ENCODE peak calls at places on chromosomes 12 and 14, in four cellular contexts. O is pancreas, R is psoas muscle, I is AG04449. J is an unnamed sample.

GRCh38 chr12:62581288-62582064 is 114.8 kb downstream of the MON2 start:
- DNase-seq in O (no peak), R (no peak), I (no peak), J (peak; percentile 58)

GRCh38 chr12:104863549-104863948 is 94.5 kb downstream of the SLC41A2 start:
- DNase-seq in O (no peak), R (no peak), I (no peak), J (peak; percentile 17)

GRCh38 chr14:99516156-99517045 is 35.2 kb downstream of the CCNK start:
- DNase-seq in O (peak; percentile 58), R (no peak), I (no peak), J (no peak)

GRCh38 chr12:57133916-57134315 is 5.6 kb downstream of the LRP1 start:
- DNase-seq in O (no peak), R (peak; percentile 46), I (no peak), J (no peak)

GRCh38 chr14:103189481-103190470 is 66.5 kb downstream of the TNFAIP2 start:
- DNase-seq in O (no peak), R (no peak), I (no peak), J (no peak)

GRCh38 chr12:103924761-103925641 is 5.2 kb upstream of the HSP90B1 start:
- DNase-seq in O (no peak), R (no peak), I (peak; percentile 36), J (peak; percentile 80)

GRCh38 chr14:68896132-68896531 is 83.0 kb downstream of the ACTN1 start:
- DNase-seq in O (no peak), R (no peak), I (no peak), J (no peak)

GRCh38 chr14:59337151-59337611 is 128.0 kb downstream of the GPR135 start:
- DNase-seq in O (no peak), R (peak; percentile 75), I (no peak), J (peak; percentile 63)

GRCh38 chr14:50768693-50769092 is 62.3 kb downstream of the NIN start:
- DNase-seq in O (no peak), R (no peak), I (no peak), J (no peak)

GRCh38 chr14:99816217-99816616 is 23.0 kb downstream of the EML1 start:
- DNase-seq in O (no peak), R (no peak), I (no peak), J (no peak)

GRCh38 chr14:102510616-102511520 is 1.3 kb upstream of the ANKRD9 start:
- DNase-seq in O (no peak), R (no peak), I (no peak), J (peak; percentile 39)

GRCh38 chr12:106149096-106149784 is 10.5 kb upstream of the NUAK1 start:
- DNase-seq in O (no peak), R (no peak), I (no peak), J (peak; percentile 57)

GRCh38 chr14:36068777-36069534 is 107.6 kb downstream of the PTCSC3 start:
- DNase-seq in O (no peak), R (no peak), I (peak; percentile 54), J (peak; percentile 61)

GRCh38 chr12:56084958-56085543 is 5.1 kb downstream of the ERBB3 start:
- DNase-seq in O (no peak), R (no peak), I (no peak), J (peak; percentile 45)

GRCh38 chr12:49274396-49275069 is 9.7 kb downstream of the TUBA1C start:
- DNase-seq in O (no peak), R (no peak), I (no peak), J (no peak)

GRCh38 chr14:73227812-73228781 is 9.2 kb upstream of the PAPLN start:
- DNase-seq in O (no peak), R (peak; percentile 68), I (peak; percentile 33), J (peak; percentile 82)

GRCh38 chr14:80095623-80096022 is 115.7 kb downstream of the DIO2 start:
- DNase-seq in O (no peak), R (no peak), I (peak; percentile 96), J (peak; percentile 3)

GRCh38 chr12:75289678-75290200 is 40.4 kb downstream of the CAPS2 start:
- DNase-seq in O (no peak), R (no peak), I (no peak), J (peak; percentile 46)

GRCh38 chr12:43306066-43306465 is 245.9 kb downstream of the ADAMTS20 start:
- DNase-seq in O (no peak), R (peak; percentile 45), I (peak; percentile 89), J (peak; percentile 98)

GRCh38 chr12:52847335-52848102 is 1.3 kb downstream of the KRT78 start:
- DNase-seq in O (no peak), R (no peak), I (no peak), J (peak; percentile 71)

GRCh38 chr14:31207746-31208545 is at the start of gene HECTD1:
- DNase-seq in O (peak; percentile 95), R (peak; percentile 92), I (peak; percentile 56), J (peak; percentile 76)

GRCh38 chr12:124217508-124217981 is 77.3 kb upstream of the RFLNA start:
- DNase-seq in O (no peak), R (no peak), I (no peak), J (peak; percentile 8)

GRCh38 chr14:93035917-93036651 is 79.6 kb downstream of the ITPK1 start:
- DNase-seq in O (no peak), R (peak; percentile 33), I (no peak), J (peak; percentile 36)

GRCh38 chr12:32885831-32886230 is 10.7 kb downstream of the PKP2 start:
- DNase-seq in O (no peak), R (no peak), I (no peak), J (no peak)

GRCh38 chr12:59459966-59460365 is 135.9 kb upstream of the SLC16A7 start:
- DNase-seq in O (no peak), R (no peak), I (no peak), J (peak; percentile 36)

GRCh38 chr14:76937181-76938091 is 91.1 kb downstream of the IRF2BPL start:
- DNase-seq in O (no peak), R (peak; percentile 57), I (no peak), J (peak; percentile 59)

GRCh38 chr14:100857923-100858837 is 32.3 kb downstream of the MEG3 start:
- DNase-seq in O (peak; percentile 34), R (no peak), I (no peak), J (no peak)

GRCh38 chr12:67827820-67828383 is 161.3 kb upstream of the IFNG-AS1 start:
- DNase-seq in O (no peak), R (peak; percentile 20), I (peak; percentile 97), J (peak; percentile 97)

GRCh38 chr14:61221906-61222305 is 59.2 kb downstream of the TMEM30B start:
- DNase-seq in O (no peak), R (no peak), I (no peak), J (peak; percentile 45)

GRCh38 chr12:47752121-47752520 is 6.6 kb downstream of the RAPGEF3 start:
- DNase-seq in O (no peak), R (no peak), I (no peak), J (no peak)

GRCh38 chr14:89953602-89954001 is 928 bp downstream of the EFCAB11 start:
- DNase-seq in O (no peak), R (no peak), I (no peak), J (no peak)

DNA sequence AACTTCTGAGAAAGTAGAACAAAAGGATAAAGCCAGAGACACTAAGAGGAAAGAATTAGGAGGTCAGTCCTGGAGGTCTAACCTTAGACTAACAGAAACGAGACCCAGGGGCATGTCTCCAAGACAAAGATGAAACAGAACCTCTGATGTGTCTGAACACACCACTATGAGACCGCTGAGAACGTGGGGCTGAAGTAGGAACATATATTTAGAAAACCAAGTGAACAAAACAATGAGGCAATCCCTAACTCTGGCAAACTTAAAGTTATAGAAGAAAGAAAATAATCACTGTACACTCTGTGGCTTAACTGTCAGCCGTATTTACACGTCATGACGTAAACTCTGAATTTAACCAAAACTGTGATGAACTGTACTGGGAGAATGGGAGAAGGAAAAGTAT is 17.9 kb downstream of the KCTD10 start:
- DNase-seq in O (no peak), R (no peak), I (no peak), J (no peak)
- H3K4me3 ChIP-seq in O (no peak overlapping the region), R (no peak overlapping the region), I (no peak overlapping the region), J (no peak overlapping the region)

DNA sequence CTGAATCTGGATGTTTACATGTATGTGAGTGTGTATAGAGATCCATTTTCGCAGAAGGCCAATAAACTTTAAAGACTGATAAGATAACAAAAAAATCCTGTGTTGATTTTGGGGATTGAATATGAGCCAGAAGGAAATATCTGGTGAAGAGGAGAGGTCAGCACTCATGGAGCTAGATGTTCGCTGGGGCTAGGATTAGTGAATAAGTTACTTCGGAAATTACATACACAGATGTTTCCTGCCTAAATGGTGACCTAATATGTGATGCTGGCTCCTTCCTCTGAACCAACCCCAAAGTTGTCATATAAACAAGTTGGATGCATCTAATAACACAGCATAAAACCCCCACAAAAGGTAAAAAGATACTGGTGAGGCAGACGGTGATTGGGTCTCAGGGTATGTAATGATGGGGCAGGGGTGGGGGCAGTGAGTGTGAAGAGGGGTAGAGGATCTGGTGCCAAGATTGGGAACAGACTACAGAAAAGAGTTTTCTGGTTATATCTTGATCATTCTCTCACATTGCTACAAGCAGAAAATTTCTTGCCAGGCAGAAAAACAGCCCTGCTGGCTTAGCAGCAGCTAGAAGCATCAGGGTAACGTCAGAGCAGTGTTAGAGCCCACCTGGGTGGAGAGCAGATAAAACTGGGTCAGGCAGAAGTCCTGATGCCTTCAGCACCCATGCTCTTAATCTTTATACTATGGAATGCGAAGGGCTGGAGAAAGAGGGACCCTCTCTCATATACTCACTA is 140.4 kb upstream of the GZMB start:
- DNase-seq in O (no peak), R (no peak), I (no peak), J (no peak)
- H3K4me3 ChIP-seq in O (no peak overlapping the region), R (no peak overlapping the region), I (no peak overlapping the region), J (no peak overlapping the region)

GRCh38 chr12:69476276-69477017 is 6.3 kb downstream of the FRS2 start:
- DNase-seq in O (no peak), R (no peak), I (no peak), J (no peak)

GRCh38 chr12:69479675-69480074 is 9.5 kb downstream of the FRS2 start:
- DNase-seq in O (no peak), R (no peak), I (no peak), J (no peak)

GRCh38 chr12:69473229-69473628 is 3.0 kb downstream of the FRS2 start:
- DNase-seq in O (no peak), R (no peak), I (no peak), J (no peak)

GRCh38 chr12:69471667-69472385 is 1.6 kb downstream of the FRS2 start:
- DNase-seq in O (no peak), R (no peak), I (no peak), J (no peak)

GRCh38 chr12:69475237-69475984 is 5.2 kb downstream of the FRS2 start:
- DNase-seq in O (no peak), R (no peak), I (no peak), J (no peak)
- H3K4me3 ChIP-seq in O (no peak overlapping the region), R (peak overlapping the region; percentile 45), I (no peak overlapping the region), J (no peak overlapping the region)

DNA sequence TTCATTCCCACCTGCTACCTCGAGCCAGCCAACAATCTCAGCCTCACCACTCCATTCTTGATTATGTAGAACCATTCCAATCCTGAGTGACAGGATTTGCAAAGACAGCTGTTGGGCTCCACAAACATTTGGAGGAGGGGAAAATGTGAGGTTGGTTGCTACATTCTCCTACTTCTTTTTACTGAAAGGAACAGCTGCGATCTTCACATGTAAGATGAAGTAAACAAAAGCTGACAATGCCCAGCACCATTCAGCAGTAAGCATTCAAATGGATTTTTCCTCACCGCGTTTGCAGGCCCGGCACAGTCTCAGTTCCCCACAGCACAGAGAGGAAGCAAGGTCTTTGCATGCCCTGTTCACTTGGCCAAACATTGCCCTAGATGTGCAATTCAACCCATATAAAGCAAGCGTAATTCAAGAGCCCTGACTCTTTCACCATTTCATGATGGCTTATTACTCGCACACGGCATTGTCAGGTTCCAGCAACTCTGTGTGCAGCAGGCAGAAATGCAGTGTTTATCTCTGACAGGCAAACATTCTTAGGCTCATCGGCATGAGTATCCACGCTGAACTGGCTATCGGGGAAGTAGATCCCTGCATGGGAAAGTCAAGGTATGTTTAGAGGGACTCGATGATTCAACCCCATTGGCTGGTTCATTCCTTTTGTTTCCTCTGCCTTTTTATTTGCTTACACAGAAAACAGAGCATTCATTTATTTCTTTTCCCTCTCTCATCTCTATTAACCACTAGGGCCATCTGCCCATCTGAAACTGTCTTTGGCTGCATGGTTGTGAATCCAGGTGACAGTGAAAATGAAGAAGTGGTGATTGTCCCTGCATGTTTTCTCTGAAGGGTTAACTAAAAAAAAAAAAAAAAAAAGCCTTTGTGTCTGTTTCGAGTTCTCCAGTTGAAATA is 236.1 kb upstream of the PLEKHG7 start:
- DNase-seq in O (no peak), R (peak; percentile 21), I (no peak), J (peak; percentile 17)
- H3K4me3 ChIP-seq in O (peak overlapping the region; percentile 4), R (peak overlapping the region; percentile 54), I (no peak overlapping the region), J (no peak overlapping the region)

J was measured in epithelial cell of esophagus.